ENCODE peak calls at places on chromosomes 3 and 15, in four cellular contexts. One of them, this sample, is unnamed.

GRCh38 chr3:64445318-64446300 is 220.3 kb upstream of the PRICKLE2 start:
- DNase-seq in activated effector memory CD4-positive, alpha-beta T cell treated with anti-CD3 and anti-CD28 coated beads, Interleukin-2, amount 50 U/mL, for 16 hours: no peak
- DNase-seq in cardiac muscle cell: peak; percentile 67
- DNase-seq in HCEC 1CT: no peak
- DNase-seq in this sample: peak; percentile 28

GRCh38 chr3:148750296-148750695 is 52.6 kb downstream of the AGTR1 start:
- DNase-seq in cardiac muscle cell: no peak
- DNase-seq in HCEC 1CT: peak; percentile 31
- DNase-seq in activated effector memory CD4-positive, alpha-beta T cell treated with anti-CD3 and anti-CD28 coated beads, Interleukin-2, amount 50 U/mL, for 16 hours: no peak
- DNase-seq in this sample: no peak

GRCh38 chr3:159082514-159082913 is 280.7 kb downstream of the MFSD1 start:
- DNase-seq in cardiac muscle cell: peak; percentile 1
- DNase-seq in activated effector memory CD4-positive, alpha-beta T cell treated with anti-CD3 and anti-CD28 coated beads, Interleukin-2, amount 50 U/mL, for 16 hours: no peak
- DNase-seq in HCEC 1CT: peak; percentile 98
- DNase-seq in this sample: peak; percentile 2

GRCh38 chr3:117558681-117559080 is 849.1 kb downstream of the TUSC7 start:
- DNase-seq in HCEC 1CT: no peak
- DNase-seq in cardiac muscle cell: no peak
- DNase-seq in activated effector memory CD4-positive, alpha-beta T cell treated with anti-CD3 and anti-CD28 coated beads, Interleukin-2, amount 50 U/mL, for 16 hours: no peak
- DNase-seq in this sample: no peak

GRCh38 chr15:59298876-59299275 is 73.8 kb downstream of the MYO1E start:
- DNase-seq in cardiac muscle cell: no peak
- DNase-seq in HCEC 1CT: no peak
- DNase-seq in activated effector memory CD4-positive, alpha-beta T cell treated with anti-CD3 and anti-CD28 coated beads, Interleukin-2, amount 50 U/mL, for 16 hours: no peak
- DNase-seq in this sample: no peak

GRCh38 chr3:142027713-142028112 is 121.6 kb downstream of the TFDP2 start:
- DNase-seq in HCEC 1CT: peak; percentile 33
- DNase-seq in activated effector memory CD4-positive, alpha-beta T cell treated with anti-CD3 and anti-CD28 coated beads, Interleukin-2, amount 50 U/mL, for 16 hours: no peak
- DNase-seq in cardiac muscle cell: peak; percentile 49
- DNase-seq in this sample: no peak

GRCh38 chr3:128076783-128077624 is 24.8 kb downstream of the SEC61A1 start:
- DNase-seq in HCEC 1CT: no peak
- DNase-seq in activated effector memory CD4-positive, alpha-beta T cell treated with anti-CD3 and anti-CD28 coated beads, Interleukin-2, amount 50 U/mL, for 16 hours: peak; percentile 75
- DNase-seq in cardiac muscle cell: no peak
- DNase-seq in this sample: no peak

GRCh38 chr15:35477853-35478252 is 68.1 kb downstream of the DPH6 start:
- DNase-seq in cardiac muscle cell: no peak
- DNase-seq in activated effector memory CD4-positive, alpha-beta T cell treated with anti-CD3 and anti-CD28 coated beads, Interleukin-2, amount 50 U/mL, for 16 hours: no peak
- DNase-seq in HCEC 1CT: no peak
- DNase-seq in this sample: no peak

GRCh38 chr3:88596451-88596850 is 446.7 kb downstream of the C3orf38 start:
- DNase-seq in activated effector memory CD4-positive, alpha-beta T cell treated with anti-CD3 and anti-CD28 coated beads, Interleukin-2, amount 50 U/mL, for 16 hours: no peak
- DNase-seq in cardiac muscle cell: no peak
- DNase-seq in HCEC 1CT: no peak
- DNase-seq in this sample: no peak

GRCh38 chr3:188051801-188052228 is 102.1 kb upstream of the LPP start:
- DNase-seq in activated effector memory CD4-positive, alpha-beta T cell treated with anti-CD3 and anti-CD28 coated beads, Interleukin-2, amount 50 U/mL, for 16 hours: no peak
- DNase-seq in HCEC 1CT: no peak
- DNase-seq in cardiac muscle cell: peak; percentile 55
- DNase-seq in this sample: no peak

GRCh38 chr3:29057326-29057725 is 223.5 kb upstream of the RBMS3 start:
- DNase-seq in activated effector memory CD4-positive, alpha-beta T cell treated with anti-CD3 and anti-CD28 coated beads, Interleukin-2, amount 50 U/mL, for 16 hours: no peak
- DNase-seq in HCEC 1CT: no peak
- DNase-seq in cardiac muscle cell: peak; percentile 69
- DNase-seq in this sample: peak; percentile 83

GRCh38 chr3:111594205-111594604 is 941 bp downstream of the ZBED2 start:
- DNase-seq in activated effector memory CD4-positive, alpha-beta T cell treated with anti-CD3 and anti-CD28 coated beads, Interleukin-2, amount 50 U/mL, for 16 hours: no peak
- DNase-seq in cardiac muscle cell: peak; percentile 23
- DNase-seq in HCEC 1CT: peak; percentile 85
- DNase-seq in this sample: peak; percentile 91

GRCh38 chr3:53083496-53083895 is 37.6 kb upstream of the SFMBT1 start:
- DNase-seq in cardiac muscle cell: peak; percentile 60
- DNase-seq in activated effector memory CD4-positive, alpha-beta T cell treated with anti-CD3 and anti-CD28 coated beads, Interleukin-2, amount 50 U/mL, for 16 hours: peak; percentile 50
- DNase-seq in HCEC 1CT: no peak
- DNase-seq in this sample: peak; percentile 75

GRCh38 chr3:132289311-132289710 is 27.9 kb upstream of the ACP3 start:
- DNase-seq in cardiac muscle cell: peak; percentile 50
- DNase-seq in activated effector memory CD4-positive, alpha-beta T cell treated with anti-CD3 and anti-CD28 coated beads, Interleukin-2, amount 50 U/mL, for 16 hours: no peak
- DNase-seq in HCEC 1CT: peak; percentile 80
- DNase-seq in this sample: no peak

GRCh38 chr3:10982782-10983181 is 9.8 kb upstream of the SLC6A1 start:
- DNase-seq in activated effector memory CD4-positive, alpha-beta T cell treated with anti-CD3 and anti-CD28 coated beads, Interleukin-2, amount 50 U/mL, for 16 hours: no peak
- DNase-seq in HCEC 1CT: no peak
- DNase-seq in cardiac muscle cell: no peak
- DNase-seq in this sample: no peak